ENCODE peak calls at places on chromosomes 13 and 19, in ten cellular contexts. F, W, M, A, N, U, E, L, I and K are unnamed samples.

GRCh38 chr13:112967666-112968379 is 1.2 kb upstream of the MCF2L start:
- DNase-seq in F (no peak), W (no peak), M (no peak), A (peak; percentile 35), N (peak; percentile 24), U (peak; percentile 27), E (no peak), L (no peak), I (no peak), K (no peak)

GRCh38 chr19:17966497-17967257 is at the start of gene KCNN1:
- DNase-seq in F (no peak), W (no peak), M (no peak), A (no peak), N (no peak), U (no peak), E (no peak), L (no peak), I (no peak), K (peak; percentile 52)

GRCh38 chr13:59281453-59281852 is 882.3 kb downstream of the DIAPH3 start:
- DNase-seq in F (no peak), W (no peak), M (no peak), A (no peak), N (no peak), U (no peak), E (no peak), L (no peak), I (no peak), K (no peak)

GRCh38 chr13:67175836-67176235 is 54.3 kb downstream of the PCDH9 start:
- DNase-seq in F (no peak), W (no peak), M (no peak), A (no peak), N (no peak), U (no peak), E (no peak), L (no peak), I (no peak), K (no peak)

GRCh38 chr13:92734545-92734944 is 492.1 kb upstream of the GPC6 start:
- DNase-seq in F (no peak), W (no peak), M (no peak), A (no peak), N (no peak), U (no peak), E (no peak), L (no peak), I (no peak), K (no peak)

GRCh38 chr13:50244913-50245574 is 229.8 kb downstream of the KCNRG start:
- DNase-seq in F (no peak), W (no peak), M (no peak), A (peak; percentile 97), N (no peak), U (no peak), E (no peak), L (no peak), I (no peak), K (no peak)

GRCh38 chr19:17967258-17968051 is 548 bp downstream of the KCNN1 start:
- DNase-seq in F (no peak), W (no peak), M (no peak), A (no peak), N (no peak), U (no peak), E (no peak), L (no peak), I (no peak), K (no peak)

GRCh38 chr19:49682274-49682673 is 5.2 kb downstream of the PRMT1 start:
- DNase-seq in F (no peak), W (no peak), M (no peak), A (no peak), N (no peak), U (no peak), E (no peak), L (no peak), I (no peak), K (no peak)

GRCh38 chr13:74129500-74130144 is 4.6 kb downstream of the KLF12 start:
- DNase-seq in F (no peak), W (no peak), M (peak; percentile 23), A (peak; percentile 6), N (no peak), U (no peak), E (no peak), L (no peak), I (peak; percentile 67), K (no peak)

GRCh38 chr19:16463991-16464575 is 7.7 kb downstream of the EPS15L1 start:
- DNase-seq in F (no peak), W (no peak), M (no peak), A (no peak), N (no peak), U (no peak), E (no peak), L (no peak), I (no peak), K (no peak)

DNA sequence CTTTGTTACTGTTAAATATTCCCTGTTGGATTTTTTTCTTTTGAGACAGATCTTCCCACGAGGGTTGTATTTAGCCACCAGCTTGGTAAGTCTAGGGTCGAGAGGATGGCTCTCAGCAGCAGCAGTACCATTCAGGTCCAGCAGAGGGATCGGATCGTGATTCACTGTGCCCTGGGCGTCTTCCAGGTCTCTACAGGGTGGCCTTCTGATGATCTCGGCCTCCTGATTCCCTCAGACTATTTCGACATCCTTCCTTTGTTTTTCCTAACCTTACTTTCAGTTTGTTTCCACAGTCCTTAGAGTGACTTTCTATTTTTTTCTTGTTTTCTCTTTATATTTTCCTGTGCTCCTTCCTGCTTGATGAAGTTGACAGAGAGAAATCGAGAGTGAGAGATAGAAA is 1436.9 kb downstream of the UQCRFS1 start:
- DNase-seq in F (no peak), W (no peak), M (no peak), A (peak; percentile 19), N (no peak), U (no peak), E (no peak), L (peak; percentile 39), I (no peak), K (no peak)
- TF ChIP-seq CTCF in F (no peak), W (no peak), M (no peak), A (peak; percentile 47), N (no peak), U (no peak), E (no peak), L (peak; percentile 51), I (no peak), K (no peak)

GRCh38 chr13:90415902-90416301 is 931.6 kb upstream of the MIR17HG start:
- DNase-seq in F (no peak), W (no peak), M (no peak), A (no peak), N (no peak), U (no peak), E (no peak), L (no peak), I (no peak), K (no peak)

GRCh38 chr13:90414691-90415596 is 932.5 kb upstream of the MIR17HG start:
- DNase-seq in F (no peak), W (no peak), M (no peak), A (peak; percentile 67), N (no peak), U (no peak), E (no peak), L (no peak), I (no peak), K (no peak)

GRCh38 chr13:90416938-90417337 is 930.5 kb upstream of the MIR17HG start:
- DNase-seq in F (no peak), W (no peak), M (no peak), A (no peak), N (no peak), U (no peak), E (no peak), L (no peak), I (no peak), K (no peak)

GRCh38 chr13:90416519-90416918 is 931.0 kb upstream of the MIR17HG start:
- DNase-seq in F (no peak), W (no peak), M (no peak), A (peak; percentile 24), N (no peak), U (no peak), E (no peak), L (no peak), I (no peak), K (no peak)

GRCh38 chr13:90420683-90421082 is 926.8 kb upstream of the MIR17HG start:
- DNase-seq in F (no peak), W (no peak), M (no peak), A (no peak), N (no peak), U (no peak), E (no peak), L (no peak), I (no peak), K (no peak)
- TF ChIP-seq CTCF in F (no peak), W (no peak), M (no peak), A (no peak), N (no peak), U (no peak), E (no peak), L (peak; percentile 49), I (no peak), K (no peak)

DNA sequence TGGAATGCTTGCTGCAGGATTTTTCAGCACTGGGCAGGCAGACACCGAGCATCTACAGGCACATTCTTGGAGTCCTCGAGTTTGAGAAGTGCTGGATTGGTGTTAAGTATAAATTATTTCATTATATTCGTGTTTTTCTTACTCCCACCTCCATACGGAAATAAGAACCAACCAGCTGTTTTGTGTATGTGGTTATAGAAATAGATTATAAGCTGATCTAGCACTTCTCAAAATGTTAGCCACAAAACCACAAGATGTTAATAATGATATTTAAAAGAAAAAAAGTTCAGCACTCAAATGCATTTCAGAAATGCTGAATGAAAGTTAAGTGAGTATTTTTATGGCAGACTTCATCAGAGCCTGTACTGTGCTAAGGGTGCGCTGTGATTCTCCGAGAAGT is 24.0 kb upstream of the TEX29 start:
- DNase-seq in F (no peak), W (no peak), M (no peak), A (no peak), N (no peak), U (no peak), E (no peak), L (no peak), I (no peak), K (no peak)
- TF ChIP-seq CTCF in F (no peak), W (no peak), M (no peak), A (no peak), N (no peak), U (no peak), E (no peak), L (no peak), I (no peak), K (no peak)

GRCh38 chr13:28486144-28486543 is 8.8 kb downstream of the FLT1 start:
- DNase-seq in F (no peak), W (no peak), M (no peak), A (no peak), N (no peak), U (no peak), E (no peak), L (no peak), I (no peak), K (no peak)

GRCh38 chr13:28485551-28485950 is 9.4 kb downstream of the FLT1 start:
- DNase-seq in F (no peak), W (no peak), M (no peak), A (no peak), N (no peak), U (no peak), E (no peak), L (no peak), I (no peak), K (no peak)

GRCh38 chr13:28479005-28479404 is 15.9 kb downstream of the FLT1 start:
- DNase-seq in F (no peak), W (no peak), M (no peak), A (no peak), N (no peak), U (no peak), E (no peak), L (no peak), I (no peak), K (no peak)

GRCh38 chr13:28485097-28485496 is 9.8 kb downstream of the FLT1 start:
- DNase-seq in F (no peak), W (no peak), M (no peak), A (no peak), N (no peak), U (no peak), E (no peak), L (no peak), I (no peak), K (no peak)

GRCh38 chr13:28483313-28483931 is 11.5 kb downstream of the FLT1 start:
- DNase-seq in F (no peak), W (no peak), M (no peak), A (no peak), N (no peak), U (no peak), E (no peak), L (no peak), I (no peak), K (no peak)
- TF ChIP-seq CTCF in F (no peak), W (no peak), M (no peak), A (no peak), N (no peak), U (no peak), E (no peak), L (no peak), I (no peak), K (no peak)